ENCODE peak calls at places on chromosomes 16 and 17, in four cellular contexts. One of them, this sample, is unnamed.

GRCh38 chr16:74950511-74950910 is 34.4 kb downstream of the WDR59 start:
- DNase-seq in HepG2: no peak
- DNase-seq in GM12878: no peak
- DNase-seq in K562: no peak
- DNase-seq in this sample: no peak

GRCh38 chr16:50310308-50311133 is 44.2 kb downstream of the ADCY7 start:
- DNase-seq in HepG2: peak
- DNase-seq in GM12878: no peak
- DNase-seq in K562: no peak
- DNase-seq in this sample: no peak

GRCh38 chr16:27769561-27770222 is 219.7 kb downstream of the KATNIP start:
- DNase-seq in K562: no peak
- DNase-seq in GM12878: no peak
- DNase-seq in HepG2: no peak
- DNase-seq in this sample: no peak

GRCh38 chr17:78137392-78138203 is 7.0 kb downstream of the TMC8 start:
- DNase-seq in HepG2: no peak
- DNase-seq in GM12878: no peak
- DNase-seq in K562: peak
- DNase-seq in this sample: peak

GRCh38 chr16:48503779-48504178 is 106.2 kb downstream of the N4BP1 start:
- DNase-seq in K562: no peak
- DNase-seq in GM12878: no peak
- DNase-seq in HepG2: no peak
- DNase-seq in this sample: no peak

GRCh38 chr16:88936008-88936912 is 40.7 kb downstream of the CBFA2T3 start:
- DNase-seq in K562: no peak
- DNase-seq in GM12878: no peak
- DNase-seq in HepG2: peak
- DNase-seq in this sample: no peak

GRCh38 chr16:84700518-84701277 is 898 bp downstream of the USP10 start:
- DNase-seq in K562: peak
- DNase-seq in HepG2: no peak
- DNase-seq in GM12878: no peak
- DNase-seq in this sample: no peak

GRCh38 chr17:20253323-20253722 is 214.0 kb downstream of the LGALS9B start:
- DNase-seq in K562: no peak
- DNase-seq in GM12878: no peak
- DNase-seq in HepG2: no peak
- DNase-seq in this sample: no peak

GRCh38 chr16:1746693-1747195 is 24.6 kb downstream of the NME3 start:
- DNase-seq in GM12878: no peak
- DNase-seq in HepG2: no peak
- DNase-seq in K562: no peak
- DNase-seq in this sample: no peak

GRCh38 chr17:3037259-3037658 is 26.1 kb downstream of the OR1D5 start:
- DNase-seq in GM12878: no peak
- DNase-seq in K562: no peak
- DNase-seq in HepG2: no peak
- DNase-seq in this sample: no peak

GRCh38 chr16:64627781-64628180 is 494.1 kb downstream of the CDH11 start:
- DNase-seq in GM12878: no peak
- DNase-seq in K562: no peak
- DNase-seq in HepG2: no peak
- DNase-seq in this sample: no peak

GRCh38 chr16:8716592-8716991 is 42.2 kb downstream of the ABAT start:
- DNase-seq in GM12878: no peak
- DNase-seq in HepG2: no peak
- DNase-seq in K562: no peak
- DNase-seq in this sample: no peak

GRCh38 chr17:29251184-29251583 is 4.5 kb downstream of the CRYBA1 start:
- DNase-seq in HepG2: no peak
- DNase-seq in K562: no peak
- DNase-seq in GM12878: no peak
- DNase-seq in this sample: no peak

GRCh38 chr16:27402964-27403600 is 1.1 kb downstream of the IL21R start:
- DNase-seq in HepG2: no peak
- DNase-seq in K562: no peak
- DNase-seq in GM12878: no peak
- DNase-seq in this sample: no peak

GRCh38 chr17:63993368-63993990 is 4.7 kb upstream of the PRR29 start:
- DNase-seq in K562: no peak
- DNase-seq in GM12878: no peak
- DNase-seq in HepG2: no peak
- DNase-seq in this sample: no peak

GRCh38 chr17:39663688-39664580 is 1.2 kb upstream of the TCAP start:
- DNase-seq in HepG2: peak
- DNase-seq in GM12878: no peak
- DNase-seq in K562: peak
- DNase-seq in this sample: peak

GRCh38 chr17:15966183-15966878 is 21.4 kb downstream of the ADORA2B start:
- DNase-seq in HepG2: peak
- DNase-seq in GM12878: no peak
- DNase-seq in K562: no peak
- DNase-seq in this sample: peak

GRCh38 chr16:74749291-74750055 is 25.1 kb downstream of the FA2H start:
- DNase-seq in K562: no peak
- DNase-seq in GM12878: no peak
- DNase-seq in HepG2: no peak
- DNase-seq in this sample: no peak

GRCh38 chr16:19463468-19464315 is 46.0 kb downstream of the TMC5 start:
- DNase-seq in HepG2: no peak
- DNase-seq in GM12878: no peak
- DNase-seq in K562: no peak
- DNase-seq in this sample: no peak

GRCh38 chr17:69447726-69448125 is 33.2 kb downstream of the MAP2K6 start:
- DNase-seq in K562: no peak
- DNase-seq in GM12878: no peak
- DNase-seq in HepG2: no peak
- DNase-seq in this sample: no peak

GRCh38 chr17:50169121-50169764 is 3.4 kb downstream of the SGCA start:
- DNase-seq in GM12878: peak
- DNase-seq in K562: peak
- DNase-seq in HepG2: peak
- DNase-seq in this sample: peak

GRCh38 chr16:79297805-79298204 is 302.7 kb downstream of the MAF start:
- DNase-seq in GM12878: no peak
- DNase-seq in K562: no peak
- DNase-seq in HepG2: no peak
- DNase-seq in this sample: no peak

GRCh38 chr16:59440502-59440901 is 706.4 kb upstream of the GOT2 start:
- DNase-seq in GM12878: no peak
- DNase-seq in K562: no peak
- DNase-seq in HepG2: no peak
- DNase-seq in this sample: no peak

GRCh38 chr17:77874303-77875050 is 84.0 kb upstream of the TNRC6C start:
- DNase-seq in HepG2: no peak
- DNase-seq in K562: no peak
- DNase-seq in GM12878: no peak
- DNase-seq in this sample: no peak

GRCh38 chr16:47519037-47519436 is 57.9 kb downstream of the PHKB start:
- DNase-seq in GM12878: no peak
- DNase-seq in K562: no peak
- DNase-seq in HepG2: no peak
- DNase-seq in this sample: no peak

GRCh38 chr17:72538921-72539352 is 418.1 kb downstream of the SOX9 start:
- DNase-seq in K562: no peak
- DNase-seq in GM12878: no peak
- DNase-seq in HepG2: no peak
- DNase-seq in this sample: peak

GRCh38 chr17:83155128-83156081 is 76.0 kb downstream of the METRNL start:
- DNase-seq in GM12878: no peak
- DNase-seq in HepG2: no peak
- DNase-seq in K562: no peak
- DNase-seq in this sample: no peak

GRCh38 chr17:78748048-78748729 is 33.9 kb downstream of the CYTH1 start:
- DNase-seq in K562: no peak
- DNase-seq in GM12878: no peak
- DNase-seq in HepG2: peak
- DNase-seq in this sample: no peak

GRCh38 chr16:85028638-85029412 is 1.2 kb downstream of the KIAA0513 start:
- DNase-seq in GM12878: no peak
- DNase-seq in HepG2: no peak
- DNase-seq in K562: peak
- DNase-seq in this sample: no peak

GRCh38 chr17:68301438-68301959 is 10.2 kb downstream of the ARSG start:
- DNase-seq in HepG2: no peak
- DNase-seq in K562: no peak
- DNase-seq in GM12878: no peak
- DNase-seq in this sample: peak

GRCh38 chr17:69602969-69603368 is 188.5 kb downstream of the MAP2K6 start:
- DNase-seq in HepG2: no peak
- DNase-seq in K562: no peak
- DNase-seq in GM12878: no peak
- DNase-seq in this sample: no peak

GRCh38 chr16:1545044-1545736 is 11.7 kb downstream of the TMEM204 start:
- DNase-seq in K562: no peak
- DNase-seq in HepG2: peak
- DNase-seq in GM12878: no peak
- DNase-seq in this sample: no peak

GRCh38 chr16:57516773-57517172 is 19.6 kb downstream of the CCDC102A start:
- DNase-seq in HepG2: no peak
- DNase-seq in K562: no peak
- DNase-seq in GM12878: no peak
- DNase-seq in this sample: no peak

GRCh38 chr17:81048827-81049371 is 13.9 kb downstream of the BAIAP2 start:
- DNase-seq in HepG2: no peak
- DNase-seq in K562: no peak
- DNase-seq in GM12878: no peak
- DNase-seq in this sample: no peak

GRCh38 chr17:1894753-1895339 is 65.0 kb downstream of the RPA1 start:
- DNase-seq in GM12878: no peak
- DNase-seq in HepG2: no peak
- DNase-seq in K562: no peak
- DNase-seq in this sample: no peak

GRCh38 chr16:5188318-5189025 is 90.9 kb upstream of the EEF2KMT start:
- DNase-seq in GM12878: no peak
- DNase-seq in K562: no peak
- DNase-seq in HepG2: no peak
- DNase-seq in this sample: no peak

GRCh38 chr16:56897026-56897799 is 32.2 kb downstream of the SLC12A3 start:
- DNase-seq in GM12878: no peak
- DNase-seq in HepG2: no peak
- DNase-seq in K562: no peak
- DNase-seq in this sample: no peak

GRCh38 chr16:19808061-19808621 is 76.5 kb downstream of the GPRC5B start:
- DNase-seq in GM12878: peak
- DNase-seq in HepG2: no peak
- DNase-seq in K562: no peak
- DNase-seq in this sample: no peak

GRCh38 chr17:72618018-72618509 is 474.4 kb downstream of the SLC39A11 start:
- DNase-seq in GM12878: no peak
- DNase-seq in K562: peak
- DNase-seq in HepG2: peak
- DNase-seq in this sample: no peak

GRCh38 chr17:18258356-18259038 is at the start of gene FLII:
- DNase-seq in K562: peak
- DNase-seq in HepG2: peak
- DNase-seq in GM12878: no peak
- DNase-seq in this sample: peak

GRCh38 chr17:18261146-18261515 is 669 bp downstream of the MIEF2 start:
- DNase-seq in GM12878: no peak
- DNase-seq in K562: peak
- DNase-seq in HepG2: peak
- DNase-seq in this sample: no peak

GRCh38 chr17:18260332-18261145 is at the start of gene MIEF2:
- DNase-seq in HepG2: peak
- DNase-seq in K562: peak
- DNase-seq in GM12878: peak
- DNase-seq in this sample: peak

GRCh38 chr17:18261659-18262058 is 1.2 kb downstream of the MIEF2 start:
- DNase-seq in K562: no peak
- DNase-seq in HepG2: no peak
- DNase-seq in GM12878: no peak
- DNase-seq in this sample: no peak

GRCh38 chr17:18259621-18260331 is 686 bp upstream of the MIEF2 start:
- DNase-seq in GM12878: no peak
- DNase-seq in K562: peak
- DNase-seq in HepG2: peak
- DNase-seq in this sample: no peak
- TF ChIP-seq ATF3 in GM12878: no peak
- TF ChIP-seq ATF3 in K562: no peak
- TF ChIP-seq ATF3 in HepG2: no peak
- TF ChIP-seq ATF3 in this sample: no peak

DNA sequence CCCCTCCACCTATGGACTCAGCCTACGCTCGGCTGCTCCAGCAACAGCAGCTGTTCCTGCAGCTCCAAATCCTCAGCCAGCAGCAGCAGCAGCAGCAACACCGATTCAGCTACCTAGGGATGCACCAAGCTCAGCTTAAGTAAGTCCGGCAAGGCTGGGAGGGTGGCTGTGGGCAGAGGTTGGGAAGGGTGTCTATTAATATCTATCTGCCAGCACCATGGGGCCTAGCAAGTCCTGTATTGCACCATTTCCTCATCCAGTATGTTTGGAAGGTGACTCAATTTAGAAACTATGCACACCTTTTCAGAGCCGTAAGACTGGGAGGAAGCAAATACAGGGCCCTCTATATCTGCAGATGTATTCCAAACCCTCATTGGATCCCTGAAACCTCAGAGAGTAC is 45.0 kb upstream of the ARHGAP44 start:
- DNase-seq in K562: no peak
- DNase-seq in GM12878: no peak
- DNase-seq in HepG2: no peak
- DNase-seq in this sample: no peak
- TF ChIP-seq ESRRA in K562: no peak
- TF ChIP-seq ESRRA in GM12878: no peak
- TF ChIP-seq ESRRA in HepG2: no peak
- TF ChIP-seq ESRRA in this sample: no peak

GRCh38 chr17:75447951-75448856 is 8.2 kb upstream of the TMEM94 start:
- DNase-seq in HepG2: peak
- DNase-seq in GM12878: no peak
- DNase-seq in K562: peak
- DNase-seq in this sample: no peak
- TF ChIP-seq MAX in HepG2: no peak
- TF ChIP-seq MAX in GM12878: no peak
- TF ChIP-seq MAX in K562: no peak
- TF ChIP-seq MAX in this sample: no peak

DNA sequence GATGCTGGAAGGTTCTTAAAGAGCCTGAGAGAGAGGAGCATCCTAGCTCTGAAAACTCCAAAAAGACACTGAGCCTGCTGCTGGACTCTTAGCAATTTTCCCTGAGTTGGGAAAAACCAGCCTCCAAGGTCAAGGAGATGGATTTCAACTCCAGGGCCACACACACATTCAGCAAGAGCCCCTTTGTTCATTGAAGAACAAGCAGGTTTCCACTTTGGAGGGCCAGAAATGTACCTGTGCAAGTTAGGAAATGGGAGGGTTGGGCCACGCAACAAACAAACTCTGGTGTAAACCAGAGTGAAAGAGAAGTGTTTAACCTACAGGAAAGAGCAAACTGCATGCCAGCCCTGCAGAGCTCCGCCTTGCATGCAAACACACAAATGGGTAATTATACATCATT is 264.8 kb upstream of the RPL38 start:
- DNase-seq in GM12878: no peak
- DNase-seq in K562: no peak
- DNase-seq in HepG2: no peak
- DNase-seq in this sample: no peak
- TF ChIP-seq ATF3 in GM12878: no peak
- TF ChIP-seq ATF3 in K562: no peak
- TF ChIP-seq ATF3 in HepG2: no peak
- TF ChIP-seq ATF3 in this sample: no peak